ENCODE peak calls at places on chromosomes 1 and 21, in four cellular contexts. Y is stimulated activated CD4-positive, alpha-beta T cell treated with anti-CD3 and anti-CD28 coated beads, Interleukin-2, amount 100 ng/mL, for 4 hours; I is AG08396; X is CD8-positive, alpha-beta T cell. O is an unnamed sample.

GRCh38 chr1:169859001-169859400 is 34.7 kb downstream of the SCYL3 start:
- DNase-seq in X (no peak), Y (no peak), I (no peak), O (no peak)

GRCh38 chr1:229952670-229953520 is 114.1 kb upstream of the GALNT2 start:
- DNase-seq in Y (no peak), X (no peak), I (no peak), O (no peak)

GRCh38 chr1:187413770-187414169 is 585.0 kb downstream of the PLA2G4A start:
- DNase-seq in Y (no peak), X (no peak), I (no peak), O (no peak)

GRCh38 chr1:111811891-111812290 is 56.2 kb downstream of the DDX20 start:
- DNase-seq in I (no peak), X (no peak), Y (no peak), O (no peak)

GRCh38 chr1:193626695-193627094 is 440.3 kb upstream of the B3GALT2 start:
- DNase-seq in I (no peak), X (no peak), Y (no peak), O (no peak)

GRCh38 chr1:48753293-48753692 is 23.4 kb downstream of the BEND5 start:
- DNase-seq in I (no peak), X (no peak), Y (no peak), O (no peak)

GRCh38 chr1:199272690-199273089 is 633.9 kb downstream of the PTPRC start:
- DNase-seq in I (peak; percentile 76), Y (no peak), X (no peak), O (no peak)

GRCh38 chr21:15063081-15063820 is 1.5 kb downstream of the NRIP1 start:
- DNase-seq in I (no peak), Y (peak; percentile 31), X (peak; percentile 9), O (no peak)

GRCh38 chr1:204566583-204566955 is 50.4 kb downstream of the MDM4 start:
- DNase-seq in I (no peak), X (no peak), Y (no peak), O (no peak)

GRCh38 chr1:24878775-24879742 is 51.0 kb downstream of the RUNX3 start:
- DNase-seq in X (no peak), I (no peak), Y (no peak), O (no peak)

GRCh38 chr1:9413143-9413876 is 120.6 kb downstream of the SPSB1 start:
- DNase-seq in I (peak; percentile 90), Y (peak; percentile 36), X (no peak), O (no peak)

GRCh38 chr1:110876748-110877341 is 3.9 kb downstream of the CD53 start:
- DNase-seq in Y (no peak), I (no peak), X (no peak), O (no peak)

GRCh38 chr1:87410771-87411170 is 82.1 kb downstream of the LMO4 start:
- DNase-seq in Y (no peak), X (no peak), I (no peak), O (peak; percentile 80)

GRCh38 chr1:115949156-115949555 is 27.2 kb upstream of the SLC22A15 start:
- DNase-seq in Y (no peak), X (no peak), I (peak; percentile 6), O (no peak)

GRCh38 chr1:38451541-38451993 is 405.0 kb upstream of the POU3F1 start:
- DNase-seq in X (no peak), I (no peak), Y (no peak), O (peak; percentile 39)

GRCh38 chr1:100458925-100459814 is 78.8 kb upstream of the GPR88 start:
- DNase-seq in X (peak; percentile 61), I (peak; percentile 65), Y (peak; percentile 50), O (peak; percentile 25)

GRCh38 chr1:179953974-179954493 is 576 bp upstream of the CEP350 start:
- DNase-seq in I (peak; percentile 15), X (peak; percentile 35), Y (peak; percentile 33), O (no peak)

GRCh38 chr1:182666736-182667135 is 17.7 kb downstream of the RGS8 start:
- DNase-seq in X (no peak), I (no peak), Y (no peak), O (no peak)

GRCh38 chr1:218496561-218496960 is 151.4 kb downstream of the TGFB2 start:
- DNase-seq in I (peak; percentile 73), X (no peak), Y (no peak), O (no peak)

GRCh38 chr1:53327183-53327941 is 508 bp downstream of the LRP8 start:
- DNase-seq in X (peak; percentile 46), I (peak; percentile 62), Y (peak; percentile 33), O (no peak)

GRCh38 chr1:156214024-156214748 is 1.4 kb downstream of the PMF1 start:
- DNase-seq in X (no peak), I (peak; percentile 49), Y (peak; percentile 13), O (no peak)

GRCh38 chr1:156421062-156421938 is 52.3 kb downstream of the RHBG start:
- DNase-seq in Y (peak; percentile 41), I (peak; percentile 94), X (peak; percentile 68), O (peak; percentile 90)

GRCh38 chr1:43531453-43531905 is 796 bp downstream of the PTPRF start:
- DNase-seq in Y (no peak), I (peak; percentile 72), X (no peak), O (no peak)

GRCh38 chr1:83077411-83077810 is 921.5 kb downstream of the TTLL7 start:
- DNase-seq in I (no peak), X (no peak), Y (no peak), O (no peak)

GRCh38 chr1:184974086-184974836 is at the start of gene NIBAN1:
- DNase-seq in X (peak; percentile 59), Y (peak; percentile 32), I (peak; percentile 66), O (peak; percentile 13)

GRCh38 chr1:231027136-231027925 is 12.7 kb downstream of the FAM89A start:
- DNase-seq in X (no peak), Y (no peak), I (no peak), O (no peak)

GRCh38 chr1:212205006-212205405 is 80.2 kb upstream of the PPP2R5A start:
- DNase-seq in I (no peak), Y (no peak), X (no peak), O (no peak)

GRCh38 chr1:101506541-101507164 is 269.8 kb downstream of the S1PR1 start:
- DNase-seq in X (peak; percentile 52), I (peak; percentile 22), Y (peak; percentile 20), O (no peak)

GRCh38 chr1:2948751-2949680 is 72.3 kb upstream of the ACTRT2 start:
- DNase-seq in X (no peak), I (no peak), Y (no peak), O (no peak)

GRCh38 chr1:112509005-112509659 is 367 bp downstream of the WNT2B start:
- DNase-seq in Y (peak; percentile 5), X (peak; percentile 29), I (no peak), O (no peak)

GRCh38 chr1:165353731-165354671 is 2.5 kb downstream of the LMX1A start:
- DNase-seq in I (no peak), X (no peak), Y (no peak), O (no peak)

GRCh38 chr1:167681024-167681423 is 40.8 kb upstream of the MPZL1 start:
- DNase-seq in Y (no peak), X (no peak), I (no peak), O (no peak)

O was measured in hypothalamus.